ENCODE peak calls at places on chromosome 3, in eight cellular contexts. I is Panc1; G is activated T-helper 1 cell treated with anti-CD3 and anti-CD28 coated beads, Interleukin-2, amount 50 U/mL, for 16 hours; V is activated naive CD4-positive, alpha-beta T cell; J is ecto neural progenitor cell; E is effector CD8-positive, alpha-beta T cell; H is HEK293T; Y is caudate nucleus. M is an unnamed sample.

GRCh38 chr3:4712109-4712508 is 219.0 kb downstream of the ITPR1 start:
- DNase-seq in I (no peak), G (no peak), V (no peak), J (no peak), E (no peak), H (no peak), Y (peak; percentile 12), M (no peak)

GRCh38 chr3:142209655-142210054 is 15.7 kb downstream of the GK5 start:
- DNase-seq in I (no peak), G (no peak), V (no peak), J (no peak), E (no peak), H (no peak), Y (no peak), M (no peak)

GRCh38 chr3:59388555-59389280 is 338.9 kb upstream of the CFAP20DC start:
- DNase-seq in I (no peak), G (no peak), V (no peak), J (no peak), E (no peak), H (no peak), Y (no peak), M (no peak)

GRCh38 chr3:55574671-55575070 is 87.6 kb upstream of the WNT5A start:
- DNase-seq in I (no peak), G (no peak), V (no peak), J (no peak), E (no peak), H (no peak), Y (no peak), M (no peak)

GRCh38 chr3:150349314-150350097 is 58.6 kb upstream of the TSC22D2 start:
- DNase-seq in I (no peak), G (no peak), V (no peak), J (no peak), E (no peak), H (no peak), Y (peak; percentile 93), M (no peak)

GRCh38 chr3:184354121-184354728 is 7.2 kb downstream of the CLCN2 start:
- DNase-seq in I (no peak), G (peak; percentile 41), V (peak; percentile 50), J (peak; percentile 79), E (peak; percentile 55), H (peak; percentile 62), Y (no peak), M (peak; percentile 73)

GRCh38 chr3:105473521-105474223 is 107.0 kb downstream of the ALCAM start:
- DNase-seq in I (no peak), G (no peak), V (no peak), J (no peak), E (no peak), H (no peak), Y (no peak), M (no peak)

GRCh38 chr3:181313379-181313778 is 323.8 kb upstream of the DNAJC19 start:
- DNase-seq in I (no peak), G (no peak), V (no peak), J (no peak), E (no peak), H (no peak), Y (no peak), M (no peak)

GRCh38 chr3:123449092-123449985 is 449 bp upstream of the ADCY5 start:
- DNase-seq in I (no peak), G (no peak), V (no peak), J (peak; percentile 78), E (no peak), H (peak; percentile 65), Y (no peak), M (no peak)

GRCh38 chr3:10192953-10193691 is 28.4 kb downstream of the IRAK2 start:
- DNase-seq in I (no peak), G (peak; percentile 21), V (peak; percentile 28), J (no peak), E (peak; percentile 9), H (peak; percentile 36), Y (no peak), M (peak; percentile 55)